ENCODE peak calls at places on chromosomes 11 and 22, in four cellular contexts. P is DMS153, R is GM13977, C is HS-27A. T is an unnamed sample.

GRCh38 chr11:2420502-2421225 is 20.1 kb downstream of the TSSC4 start:
- DNase-seq in C (no peak), P (peak; percentile 63), R (peak; percentile 97), T (no peak)

GRCh38 chr11:104547996-104548661 is 350.1 kb downstream of the CASP12 start:
- DNase-seq in R (no peak), C (no peak), P (peak; percentile 24), T (no peak)

GRCh38 chr11:109885006-109885405 is 208.2 kb upstream of the ZC3H12C start:
- DNase-seq in R (no peak), C (no peak), P (no peak), T (no peak)

GRCh38 chr11:36254739-36255138 is 34.5 kb downstream of the COMMD9 start:
- DNase-seq in R (no peak), C (peak; percentile 58), P (no peak), T (no peak)

GRCh38 chr11:94602430-94603372 is 35.5 kb downstream of the PIWIL4 start:
- DNase-seq in R (peak; percentile 65), C (peak; percentile 47), P (no peak), T (no peak)

GRCh38 chr11:118921929-118922744 is 3.6 kb downstream of the BCL9L start:
- DNase-seq in C (no peak), R (no peak), P (no peak), T (no peak)

GRCh38 chr22:45970709-45971388 is 6.1 kb downstream of the WNT7B start:
- DNase-seq in C (no peak), P (no peak), R (no peak), T (no peak)

GRCh38 chr22:43955883-43956286 is 643 bp downstream of the SAMM50 start:
- DNase-seq in R (peak; percentile 47), P (no peak), C (no peak), T (no peak)

GRCh38 chr11:94134651-94135512 is 6.2 kb downstream of the PANX1 start:
- DNase-seq in R (no peak), C (no peak), P (no peak), T (no peak)

GRCh38 chr22:44609589-44609988 is 92.4 kb upstream of the PRR5 start:
- DNase-seq in P (no peak), C (no peak), R (no peak), T (no peak)

GRCh38 chr11:67452141-67452952 is at the start of gene GPR152:
- DNase-seq in R (no peak), C (no peak), P (peak; percentile 42), T (no peak)

GRCh38 chr11:77065878-77066228 is 918 bp upstream of the CAPN5 start:
- DNase-seq in C (no peak), P (no peak), R (no peak), T (no peak)

GRCh38 chr11:124602751-124603150 is 8.5 kb upstream of the PANX3 start:
- DNase-seq in P (no peak), C (no peak), R (no peak), T (no peak)

GRCh38 chr22:26097840-26098239 is 71.4 kb upstream of the SEZ6L start:
- DNase-seq in C (no peak), P (no peak), R (no peak), T (no peak)

GRCh38 chr11:128839081-128839480 is 28.0 kb downstream of the KCNJ1 start:
- DNase-seq in P (no peak), C (no peak), R (no peak), T (no peak)

GRCh38 chr22:41048791-41049717 is 43.3 kb upstream of the EP300 start:
- DNase-seq in R (no peak), C (no peak), P (peak; percentile 37), T (no peak)

GRCh38 chr11:68186061-68186460 is 27.0 kb downstream of the KMT5B start:
- DNase-seq in C (no peak), R (no peak), P (no peak), T (no peak)

GRCh38 chr22:36350751-36351594 is 36.8 kb downstream of the MYH9 start:
- DNase-seq in C (no peak), R (no peak), P (no peak), T (no peak)

GRCh38 chr22:20741634-20742581 is 32.0 kb upstream of the SERPIND1 start:
- DNase-seq in R (peak; percentile 67), C (no peak), P (no peak), T (no peak)